ENCODE peak calls at places on chromosomes 16 and 17, in four cellular contexts. I is HepG2, R is H1, G is GM12878. U is an unnamed sample.

GRCh38 chr16:86307518-86307903 is 202.8 kb upstream of the FOXF1 start:
- DNase-seq in I (no peak), R (no peak), G (no peak), U (no peak)

GRCh38 chr16:68272501-68273209 is 8.3 kb downstream of the SLC7A6 start:
- DNase-seq in I (no peak), R (no peak), G (no peak), U (no peak)

GRCh38 chr17:72631568-72631967 is 460.9 kb downstream of the SLC39A11 start:
- DNase-seq in I (peak), R (no peak), G (no peak), U (no peak)

GRCh38 chr17:78793968-78794367 is 11.9 kb upstream of the CYTH1 start:
- DNase-seq in I (no peak), R (no peak), G (no peak), U (no peak)

GRCh38 chr16:30470170-30470512 is 2.4 kb upstream of the ITGAL start:
- DNase-seq in I (no peak), R (no peak), G (no peak), U (no peak)

GRCh38 chr16:67674851-67675578 is 8.4 kb downstream of the C16orf86 start:
- DNase-seq in I (no peak), R (no peak), G (no peak), U (no peak)

GRCh38 chr16:2952679-2953078 is 11.4 kb upstream of the KREMEN2 start:
- DNase-seq in I (no peak), R (no peak), G (no peak), U (no peak)

GRCh38 chr17:4879591-4879990 is 19.7 kb upstream of the C17orf107 start:
- DNase-seq in I (no peak), R (no peak), G (no peak), U (no peak)

GRCh38 chr17:6548578-6549330 is 7.6 kb downstream of the PITPNM3 start:
- DNase-seq in I (peak), R (no peak), G (peak), U (no peak)

GRCh38 chr17:48123111-48123510 is 15.5 kb downstream of the SNX11 start:
- DNase-seq in I (no peak), R (no peak), G (no peak), U (no peak)

GRCh38 chr17:47732399-47733046 is 513 bp upstream of the TBX21 start:
- DNase-seq in I (no peak), R (no peak), G (no peak), U (no peak)

GRCh38 chr17:9725575-9725974 is 65.8 kb downstream of the DHRS7C start:
- DNase-seq in I (peak), R (no peak), G (no peak), U (no peak)

GRCh38 chr16:57106767-57107166 is 14.4 kb downstream of the CPNE2 start:
- DNase-seq in I (no peak), R (no peak), G (no peak), U (no peak)

GRCh38 chr16:9008335-9009260 is 44.9 kb upstream of the USP7 start:
- DNase-seq in I (peak), R (peak), G (peak), U (peak)

GRCh38 chr16:80803341-80804060 is 897 bp downstream of the CDYL2 start:
- DNase-seq in I (no peak), R (peak), G (no peak), U (no peak)

GRCh38 chr16:69064789-69065313 is 40.6 kb upstream of the HAS3 start:
- DNase-seq in I (no peak), R (no peak), G (no peak), U (no peak)

GRCh38 chr17:35541434-35541833 is 4.0 kb upstream of the SLFN12L start:
- DNase-seq in I (no peak), R (no peak), G (no peak), U (no peak)

GRCh38 chr17:266219-266618 is 84.8 kb upstream of the DOC2B start:
- DNase-seq in I (no peak), R (no peak), G (no peak), U (no peak)

GRCh38 chr16:68383858-68384257 is 64.5 kb downstream of the SMPD3 start:
- DNase-seq in I (no peak), R (no peak), G (no peak), U (no peak)

GRCh38 chr17:43740541-43740940 is 18.1 kb downstream of the SOST start:
- DNase-seq in I (no peak), R (no peak), G (no peak), U (no peak)

GRCh38 chr16:50808929-50809538 is 67.1 kb downstream of the CYLD start:
- DNase-seq in I (no peak), R (no peak), G (no peak), U (no peak)

GRCh38 chr17:35089846-35090193 is 26.3 kb upstream of the RFFL start:
- DNase-seq in I (peak), R (no peak), G (no peak), U (no peak)

GRCh38 chr17:64081802-64082799 is 47.8 kb downstream of the ERN1 start:
- DNase-seq in I (peak), R (no peak), G (peak), U (no peak)

GRCh38 chr17:34584805-34585416 is 5.5 kb downstream of the TMEM132E start:
- DNase-seq in I (no peak), R (no peak), G (no peak), U (no peak)

GRCh38 chr17:78998311-78999055 is 11.1 kb downstream of the CANT1 start:
- DNase-seq in I (no peak), R (no peak), G (no peak), U (no peak)

GRCh38 chr16:82882982-82883863 is 256.5 kb downstream of the CDH13 start:
- DNase-seq in I (no peak), R (no peak), G (no peak), U (no peak)

DNA sequence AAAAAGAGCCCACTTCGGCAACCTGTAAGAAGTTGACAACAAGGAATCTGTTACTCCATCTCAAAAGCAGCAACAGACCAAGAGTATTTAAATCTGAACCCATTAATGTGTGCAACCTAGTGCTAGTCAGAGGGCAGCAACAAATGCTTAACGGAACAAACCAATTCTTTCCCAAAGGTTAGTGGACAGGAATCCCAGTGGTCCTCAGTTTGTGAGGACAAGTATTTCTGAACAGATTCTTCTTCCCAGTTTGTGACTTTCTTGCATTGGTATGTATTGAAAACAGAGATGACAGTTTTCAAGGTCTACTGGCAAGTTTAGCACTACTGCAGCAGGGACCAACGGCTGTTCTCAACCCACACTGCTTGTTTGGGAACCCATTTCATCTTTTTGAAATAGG is 2.9 kb downstream of the RPL26 start:
- DNase-seq in I (no peak), R (no peak), G (no peak), U (no peak)
- TF ChIP-seq SUZ12 in I (no peak), R (no peak), G (no peak), U (no peak)

GRCh38 chr17:49819118-49819517 is 28.8 kb downstream of the TAC4 start:
- DNase-seq in I (no peak), R (no peak), G (no peak), U (no peak)

GRCh38 chr17:49817993-49818392 is 29.5 kb downstream of the KAT7 start:
- DNase-seq in I (no peak), R (no peak), G (no peak), U (no peak)

GRCh38 chr17:49814781-49815496 is 26.5 kb downstream of the KAT7 start:
- DNase-seq in I (no peak), R (no peak), G (no peak), U (no peak)

GRCh38 chr17:49819651-49820050 is 28.2 kb downstream of the TAC4 start:
- DNase-seq in I (no peak), R (no peak), G (no peak), U (no peak)

GRCh38 chr17:49815761-49816281 is 27.3 kb downstream of the KAT7 start:
- DNase-seq in I (no peak), R (no peak), G (no peak), U (peak)
- H3K4me3 ChIP-seq in I (no peak), R (peak), G (no peak), U (no peak)

GRCh38 chr17:67474081-67474661 is 97.1 kb downstream of the PITPNC1 start:
- DNase-seq in I (no peak), R (no peak), G (no peak), U (no peak)
- TF ChIP-seq ZNF274 in I (no peak), R (no peak), G (no peak), U (no peak)

GRCh38 chr16:7456221-7456620 is 123.6 kb downstream of the RBFOX1 start:
- DNase-seq in I (no peak), R (no peak), G (no peak), U (no peak)

GRCh38 chr16:7458144-7458543 is 125.5 kb downstream of the RBFOX1 start:
- DNase-seq in I (no peak), R (no peak), G (no peak), U (no peak)
- TF ChIP-seq SUZ12 in I (no peak), R (no peak), G (no peak), U (no peak)

GRCh38 chr16:58125781-58126335 is 3.3 kb downstream of the CFAP20 start:
- DNase-seq in I (no peak), R (no peak), G (no peak), U (no peak)

GRCh38 chr16:58127634-58128033 is 1.5 kb downstream of the CFAP20 start:
- DNase-seq in I (no peak), R (no peak), G (no peak), U (no peak)

GRCh38 chr16:58125041-58125440 is 4.1 kb downstream of the CFAP20 start:
- DNase-seq in I (no peak), R (no peak), G (no peak), U (no peak)

GRCh38 chr16:58127033-58127556 is 2.1 kb downstream of the CFAP20 start:
- DNase-seq in I (peak), R (no peak), G (no peak), U (no peak)

GRCh38 chr16:58126451-58126968 is 2.7 kb downstream of the CFAP20 start:
- DNase-seq in I (no peak), R (no peak), G (no peak), U (no peak)
- H3K4me3 ChIP-seq in I (peak), R (no peak), G (peak), U (no peak)

GRCh38 chr17:28506763-28507487 is 777 bp downstream of the FOXN1 start:
- DNase-seq in I (no peak), R (no peak), G (no peak), U (no peak)
- TF ChIP-seq ZNF274 in I (no peak), R (no peak), G (no peak), U (no peak)

GRCh38 chr16:84233748-84234147 is 6.1 kb downstream of the KCNG4 start:
- DNase-seq in I (no peak), R (no peak), G (no peak), U (no peak)
- TF ChIP-seq SUZ12 in I (no peak), R (no peak), G (no peak), U (no peak)

DNA sequence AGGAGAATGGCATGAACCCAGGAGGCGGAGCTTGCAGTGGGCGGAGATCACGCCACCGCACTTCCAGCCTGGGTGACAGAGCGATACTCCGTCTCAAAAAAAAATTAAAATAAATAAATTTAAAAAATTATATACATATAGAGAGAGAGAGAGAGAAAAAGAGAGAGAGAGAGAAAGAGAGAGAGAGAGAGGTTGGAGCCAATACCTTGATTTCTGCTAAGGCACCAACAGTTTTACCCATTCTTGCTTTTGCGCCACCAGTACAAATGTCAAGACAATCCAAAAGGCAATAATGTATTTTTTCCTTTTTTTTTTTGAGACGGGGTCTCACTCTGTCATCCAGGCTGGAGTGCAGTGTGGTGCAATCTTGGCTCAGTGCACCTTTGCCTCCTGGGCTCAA is 17.2 kb downstream of the BRIP1 start:
- DNase-seq in I (no peak), R (no peak), G (no peak), U (no peak)
- H3K4me3 ChIP-seq in I (no peak), R (no peak), G (no peak), U (no peak)

DNA sequence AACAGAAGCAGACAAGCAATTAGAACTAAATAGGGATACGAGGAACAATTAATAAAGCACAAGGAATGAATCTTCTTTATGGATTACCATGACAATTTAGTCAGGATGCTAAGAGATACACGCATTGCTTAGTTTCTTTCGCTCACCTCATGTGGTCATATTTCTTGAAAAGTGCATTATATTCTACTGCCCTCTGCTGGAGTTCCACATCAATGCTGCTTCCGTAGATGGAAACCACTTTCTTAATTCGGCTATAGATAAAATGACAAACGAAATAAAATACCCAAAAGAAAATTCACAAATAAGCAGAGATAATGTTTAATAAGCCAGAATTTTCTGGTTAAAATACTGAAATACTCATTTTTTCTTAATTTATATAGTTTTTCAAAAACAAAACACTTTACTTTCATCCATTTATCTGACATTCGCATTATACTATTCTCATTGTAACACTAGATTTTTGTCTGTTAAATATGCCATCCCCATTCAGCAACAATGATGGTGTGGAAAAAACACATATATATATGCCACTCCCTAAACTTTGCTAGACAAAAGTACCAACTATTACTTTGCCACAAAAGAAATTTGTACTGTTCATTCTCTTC is 22.0 kb upstream of the PHLPP2 start:
- DNase-seq in I (peak), R (no peak), G (no peak), U (peak)
- TF ChIP-seq ZNF274 in I (no peak), R (no peak), G (no peak), U (no peak)

GRCh38 chr17:7820231-7820630 is 13.8 kb upstream of the KDM6B start:
- DNase-seq in I (no peak), R (no peak), G (no peak), U (no peak)

GRCh38 chr17:7823581-7824001 is 10.4 kb upstream of the KDM6B start:
- DNase-seq in I (no peak), R (no peak), G (no peak), U (no peak)

GRCh38 chr17:7824021-7824924 is 9.7 kb upstream of the KDM6B start:
- DNase-seq in I (no peak), R (no peak), G (no peak), U (no peak)

GRCh38 chr17:7822126-7822525 is 11.9 kb upstream of the KDM6B start:
- DNase-seq in I (no peak), R (no peak), G (no peak), U (no peak)

GRCh38 chr17:7825206-7825980 is 8.6 kb upstream of the KDM6B start:
- DNase-seq in I (peak), R (no peak), G (no peak), U (no peak)
- TF ChIP-seq SUZ12 in I (no peak), R (no peak), G (no peak), U (no peak)

U was measured in NT2/D1.